ENCODE peak calls at places on chromosomes 5 and 9, in eight cellular contexts. W is foreskin fibroblast; U is stimulated activated CD8-positive, alpha-beta memory T cell treated with anti-CD3 and anti-CD28 coated beads, Interleukin-12 subunit alpha, Interleukin-12 subunit beta, amount 100 ng/mL, for 1 hour; Y is posterior cingulate gyrus; Z is AG09309; D is K562; X is stimulated activated CD4-positive, alpha-beta T cell treated with anti-CD3 and anti-CD28 coated beads, Interleukin-2, amount 100 ng/mL, for 24 hours; F is uterus. B is an unnamed sample.

GRCh38 chr5:153496835-153497234 is 6.4 kb downstream of the GRIA1 start:
- DNase-seq in W (peak), U (no peak), Y (no peak), Z (no peak), D (peak), X (no peak), F (no peak), B (no peak)

GRCh38 chr5:67897431-67897830 is 318.1 kb upstream of the PIK3R1 start:
- DNase-seq in W (no peak), U (no peak), Y (no peak), Z (no peak), D (no peak), X (no peak), F (no peak), B (no peak)

GRCh38 chr9:125908138-125908537 is 161.0 kb downstream of the PBX3 start:
- DNase-seq in W (no peak), U (no peak), Y (no peak), Z (no peak), D (no peak), X (no peak), F (no peak), B (no peak)

GRCh38 chr5:3888290-3888689 is 292.7 kb downstream of the IRX1 start:
- DNase-seq in W (no peak), U (no peak), Y (no peak), Z (no peak), D (no peak), X (no peak), F (no peak), B (no peak)

GRCh38 chr5:121744577-121744976 is 107.1 kb upstream of the FTMT start:
- DNase-seq in W (no peak), U (no peak), Y (no peak), Z (no peak), D (no peak), X (no peak), F (no peak), B (no peak)

GRCh38 chr9:81592890-81593271 is 96.5 kb downstream of the TLE1 start:
- DNase-seq in W (no peak), U (no peak), Y (no peak), Z (no peak), D (no peak), X (no peak), F (no peak), B (no peak)

GRCh38 chr5:171405615-171406014 is 13.8 kb upstream of the FGF18 start:
- DNase-seq in W (no peak), U (no peak), Y (no peak), Z (no peak), D (no peak), X (no peak), F (no peak), B (no peak)

GRCh38 chr5:50325237-50325832 is 115.8 kb downstream of the EMB start:
- DNase-seq in W (no peak), U (no peak), Y (no peak), Z (no peak), D (peak), X (no peak), F (no peak), B (peak)

GRCh38 chr9:69120380-69121154 is 53.5 kb upstream of the TJP2 start:
- DNase-seq in W (no peak), U (no peak), Y (peak), Z (no peak), D (no peak), X (peak), F (peak), B (no peak)

GRCh38 chr5:149510136-149510535 is 41.1 kb downstream of the CSNK1A1 start:
- DNase-seq in W (no peak), U (no peak), Y (no peak), Z (no peak), D (no peak), X (no peak), F (no peak), B (no peak)

GRCh38 chr9:133892193-133892920 is 99.8 kb downstream of the VAV2 start:
- DNase-seq in W (no peak), U (no peak), Y (no peak), Z (no peak), D (no peak), X (no peak), F (no peak), B (no peak)